ENCODE peak calls at places on chromosomes 5 and 9, in ten cellular contexts. D, H, M, O, V, L, X, N, S and W are unnamed samples.

GRCh38 chr9:136526625-136527066 is 19.2 kb downstream of the NOTCH1 start:
- DNase-seq in S (no peak), O (no peak), D (no peak), H (no peak), V (no peak), L (no peak), M (no peak), N (no peak), X (no peak), W (peak)

GRCh38 chr5:134572811-134573210 is 47.3 kb downstream of the JADE2 start:
- DNase-seq in L (no peak), O (no peak), S (no peak), X (no peak), V (no peak), H (no peak), N (no peak), D (no peak), M (no peak), W (no peak)

GRCh38 chr9:72509635-72510034 is 11.8 kb upstream of the TMC1 start:
- DNase-seq in V (no peak), L (no peak), S (no peak), N (no peak), O (no peak), X (no peak), M (no peak), D (no peak), H (no peak), W (no peak)

GRCh38 chr5:131366428-131366827 is 102.6 kb downstream of the CDC42SE2 start:
- DNase-seq in N (no peak), O (no peak), M (no peak), L (no peak), S (no peak), X (no peak), V (no peak), D (no peak), H (no peak), W (no peak)

GRCh38 chr5:134041570-134042411 is 37.0 kb upstream of the VDAC1 start:
- DNase-seq in N (no peak), V (no peak), X (no peak), O (peak), M (no peak), H (no peak), S (no peak), L (no peak), D (no peak), W (no peak)

GRCh38 chr5:110590187-110590586 is 136.3 kb downstream of the TMEM232 start:
- DNase-seq in N (no peak), S (no peak), H (peak), O (no peak), V (no peak), X (no peak), L (no peak), M (no peak), D (no peak), W (no peak)

GRCh38 chr9:110777201-110777842 is 108.7 kb downstream of the MUSK start:
- DNase-seq in M (no peak), S (no peak), O (no peak), N (no peak), H (no peak), L (no peak), D (no peak), X (no peak), V (no peak), W (no peak)

GRCh38 chr9:121771418-121771817 is 120.0 kb downstream of the DAB2IP start:
- DNase-seq in V (peak), S (no peak), D (no peak), M (no peak), N (no peak), O (peak), L (no peak), X (no peak), H (no peak), W (peak)

GRCh38 chr9:42388146-42388690 is 204.8 kb downstream of the SPATA31A6 start:
- DNase-seq in D (no peak), V (no peak), L (no peak), X (no peak), M (no peak), S (no peak), N (no peak), H (no peak), O (no peak), W (no peak)

GRCh38 chr9:121073038-121073437 is 1.7 kb upstream of the CNTRL start:
- DNase-seq in D (peak), O (no peak), S (peak), H (peak), M (peak), X (no peak), V (peak), N (no peak), L (no peak), W (no peak)

GRCh38 chr5:148385094-148385493 is 1.3 kb downstream of the FBXO38 start:
- DNase-seq in N (no peak), L (no peak), M (no peak), O (no peak), V (no peak), H (no peak), S (no peak), X (no peak), D (no peak), W (no peak)

DNA sequence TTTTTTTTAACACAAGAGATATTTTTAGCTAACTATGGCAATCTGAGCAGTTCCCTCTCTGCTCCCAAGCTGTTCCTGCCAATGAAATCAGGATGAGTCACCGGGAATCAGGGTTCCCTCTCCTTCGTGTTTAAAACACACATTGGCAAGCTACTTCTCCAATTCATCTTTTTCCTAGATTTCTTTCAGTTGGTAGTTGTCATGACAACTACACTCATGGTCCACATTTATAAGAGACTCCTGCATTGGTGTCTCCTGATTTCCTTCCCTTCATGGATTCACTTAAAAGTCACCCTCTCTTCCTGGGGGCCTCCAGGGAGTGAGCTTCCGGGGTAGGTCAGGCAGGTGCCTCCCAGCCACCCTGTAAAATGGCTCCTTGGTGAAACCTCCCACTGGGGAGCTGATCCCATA is 72.3 kb upstream of the NIPAL4 start:
- DNase-seq in S (no peak), H (peak), L (no peak), M (no peak), N (no peak), D (peak), O (no peak), V (no peak), X (no peak), W (peak)
- H3K27ac ChIP-seq in S (peak), H (peak), L (no peak), M (peak), N (no peak), D (peak), O (peak), V (peak), X (peak), W (no peak)

DNA sequence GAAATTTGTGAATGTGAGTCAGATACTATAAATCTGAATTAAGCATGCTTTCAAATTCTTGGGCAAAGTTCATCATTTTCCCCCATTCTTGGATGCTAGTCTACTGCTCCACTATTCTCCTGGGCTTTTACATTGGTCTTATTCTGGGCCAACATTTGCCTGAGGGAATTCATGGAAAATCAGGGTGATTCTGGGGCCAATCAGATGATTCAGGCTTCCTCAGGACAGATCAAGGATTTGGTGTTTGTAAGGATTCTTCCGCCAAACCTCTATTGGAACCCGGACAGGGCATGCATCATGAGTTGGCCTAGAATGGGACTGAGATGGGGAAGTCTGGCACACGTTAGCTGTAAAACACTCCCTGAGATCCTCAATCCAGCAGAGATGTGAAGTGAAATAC is 113.8 kb downstream of the MEF2C start:
- DNase-seq in D (no peak), M (no peak), H (no peak), S (no peak), O (no peak), L (no peak), V (no peak), X (no peak), N (no peak), W (no peak)
- H3K27ac ChIP-seq in D (no peak), M (peak), H (no peak), S (no peak), O (no peak), L (no peak), V (no peak), X (no peak), N (no peak), W (no peak)

GRCh38 chr5:165504716-165505115 is 1999.3 kb downstream of the MAT2B start:
- DNase-seq in X (no peak), S (no peak), V (no peak), H (no peak), L (no peak), M (no peak), N (no peak), O (no peak), D (no peak), W (no peak)

GRCh38 chr5:165502893-165503696 is 1997.7 kb downstream of the MAT2B start:
- DNase-seq in N (no peak), L (no peak), O (no peak), S (no peak), H (no peak), X (no peak), V (no peak), D (no peak), M (no peak), W (no peak)

GRCh38 chr5:165508286-165508685 is 2002.9 kb downstream of the MAT2B start:
- DNase-seq in N (no peak), H (no peak), O (no peak), M (no peak), X (no peak), V (no peak), S (no peak), L (no peak), D (no peak), W (no peak)

DNA sequence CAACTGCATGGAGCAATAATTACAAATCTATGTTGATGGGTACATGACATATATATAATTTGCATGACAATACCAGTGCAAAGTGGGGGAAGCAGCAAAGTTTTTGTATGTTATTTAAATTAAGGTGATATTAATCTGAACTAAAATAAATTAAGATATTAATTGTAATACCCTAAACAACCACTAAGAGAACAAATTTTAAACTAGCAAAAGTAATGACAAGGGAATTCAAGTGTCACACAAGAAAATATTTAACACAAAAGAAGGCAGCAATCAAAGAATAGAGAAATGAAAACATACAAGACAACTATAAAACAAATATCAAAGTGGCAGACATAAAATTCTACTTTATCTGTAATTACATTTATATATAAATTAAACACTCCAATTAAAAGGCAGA is 2003.4 kb downstream of the MAT2B start:
- DNase-seq in N (no peak), M (no peak), S (no peak), O (no peak), L (no peak), X (no peak), D (no peak), H (no peak), V (no peak), W (no peak)
- H3K27ac ChIP-seq in N (no peak), M (no peak), S (no peak), O (no peak), L (no peak), X (no peak), D (no peak), H (no peak), V (no peak), W (no peak)

GRCh38 chr5:103523319-103523718 is 39.3 kb downstream of the NUDT12 start:
- DNase-seq in S (no peak), V (no peak), O (no peak), H (peak), L (no peak), X (no peak), N (no peak), M (no peak), D (no peak), W (no peak)
- H3K27ac ChIP-seq in S (no peak), V (no peak), O (no peak), H (peak), L (no peak), X (no peak), N (no peak), M (no peak), D (no peak), W (no peak)

GRCh38 chr5:137055271-137055872 is 443.8 kb downstream of the SPOCK1 start:
- DNase-seq in N (no peak), S (no peak), O (no peak), X (no peak), D (no peak), L (no peak), H (no peak), M (no peak), V (no peak), W (no peak)
- H3K27ac ChIP-seq in N (no peak), S (no peak), O (no peak), X (no peak), D (no peak), L (no peak), H (no peak), M (no peak), V (no peak), W (no peak)

GRCh38 chr5:175281714-175282113 is 162.3 kb downstream of the DRD1 start:
- DNase-seq in M (no peak), D (no peak), L (no peak), H (no peak), S (no peak), X (no peak), N (no peak), O (no peak), V (no peak), W (no peak)
- H3K27ac ChIP-seq in M (no peak), D (no peak), L (no peak), H (no peak), S (no peak), X (no peak), N (no peak), O (no peak), V (no peak), W (no peak)

GRCh38 chr5:83474170-83474796 is 2.7 kb downstream of the VCAN start:
- DNase-seq in H (peak), N (peak), X (no peak), D (peak), M (peak), L (peak), O (peak), V (peak), S (peak), W (peak)
- H3K27ac ChIP-seq in H (peak), N (peak), X (no peak), D (peak), M (peak), L (no peak), O (peak), V (peak), S (peak), W (no peak)